ENCODE peak calls at places on chromosomes 3 and 15, in seven cellular contexts. Q, I, V, X, U, M and D are unnamed samples.

GRCh38 chr3:32498992-32499391 is 3.7 kb downstream of the CMTM6 start:
- DNase-seq in Q (no peak), I (no peak), V (no peak), X (no peak), U (no peak), M (no peak), D (no peak)

GRCh38 chr3:159824341-159824740 is 164.3 kb upstream of the IL12A start:
- DNase-seq in Q (no peak), I (no peak), V (peak; percentile 34), X (no peak), U (no peak), M (no peak), D (no peak)

GRCh38 chr3:43243590-43244587 is 42.5 kb upstream of the SNRK start:
- DNase-seq in Q (no peak), I (no peak), V (no peak), X (no peak), U (no peak), M (no peak), D (peak; percentile 70)

GRCh38 chr3:125112981-125113380 is 57.2 kb upstream of the HEG1 start:
- DNase-seq in Q (no peak), I (no peak), V (no peak), X (no peak), U (no peak), M (no peak), D (no peak)

GRCh38 chr3:176055851-176056250 is 1141.4 kb downstream of the TBL1XR1 start:
- DNase-seq in Q (no peak), I (no peak), V (no peak), X (no peak), U (no peak), M (no peak), D (no peak)

GRCh38 chr3:41997702-41998551 is 36.0 kb upstream of the ULK4 start:
- DNase-seq in Q (peak; percentile 41), I (no peak), V (no peak), X (no peak), U (no peak), M (no peak), D (no peak)

GRCh38 chr3:45832691-45833090 is 9.2 kb downstream of the LZTFL1 start:
- DNase-seq in Q (peak; percentile 24), I (no peak), V (no peak), X (no peak), U (no peak), M (no peak), D (no peak)

GRCh38 chr3:13883681-13884080 is 3.8 kb upstream of the WNT7A start:
- DNase-seq in Q (no peak), I (no peak), V (no peak), X (no peak), U (no peak), M (no peak), D (peak; percentile 86)

GRCh38 chr3:181176610-181177009 is 187.1 kb upstream of the DNAJC19 start:
- DNase-seq in Q (peak; percentile 4), I (peak; percentile 74), V (peak; percentile 41), X (peak; percentile 79), U (peak; percentile 7), M (peak; percentile 43), D (no peak)

GRCh38 chr15:65336369-65336766 is 31.9 kb downstream of the RNU5B-1 start:
- DNase-seq in Q (no peak), I (no peak), V (no peak), X (no peak), U (no peak), M (no peak), D (no peak)

GRCh38 chr3:140177943-140178342 is 243.0 kb downstream of the CLSTN2 start:
- DNase-seq in Q (no peak), I (no peak), V (no peak), X (no peak), U (no peak), M (no peak), D (no peak)

GRCh38 chr15:80559320-80559693 is 135.8 kb upstream of the ABHD17C start:
- DNase-seq in Q (no peak), I (no peak), V (no peak), X (no peak), U (no peak), M (no peak), D (no peak)

GRCh38 chr3:16616083-16616482 is 10.9 kb upstream of the DAZL start:
- DNase-seq in Q (no peak), I (no peak), V (no peak), X (no peak), U (no peak), M (no peak), D (no peak)

GRCh38 chr3:27888562-27888961 is 166.4 kb upstream of the EOMES start:
- DNase-seq in Q (no peak), I (no peak), V (no peak), X (no peak), U (no peak), M (no peak), D (no peak)

GRCh38 chr3:100197876-100198275 is 62.9 kb upstream of the TBC1D23 start:
- DNase-seq in Q (no peak), I (no peak), V (no peak), X (no peak), U (no peak), M (no peak), D (peak; percentile 80)

GRCh38 chr15:68626283-68626682 is 47.5 kb downstream of the CORO2B start:
- DNase-seq in Q (no peak), I (no peak), V (no peak), X (no peak), U (no peak), M (no peak), D (no peak)

GRCh38 chr3:169548194-169548593 is 115.3 kb downstream of the MECOM start:
- DNase-seq in Q (no peak), I (no peak), V (no peak), X (no peak), U (no peak), M (no peak), D (no peak)

GRCh38 chr3:69031635-69032034 is 18.2 kb upstream of the EOGT start:
- DNase-seq in Q (no peak), I (no peak), V (no peak), X (no peak), U (no peak), M (no peak), D (no peak)

GRCh38 chr3:196108075-196108743 is 26.3 kb upstream of the TFRC start:
- DNase-seq in Q (peak; percentile 90), I (no peak), V (no peak), X (peak; percentile 41), U (no peak), M (no peak), D (no peak)

GRCh38 chr15:86054338-86054737 is 25.3 kb upstream of the AGBL1 start:
- DNase-seq in Q (no peak), I (no peak), V (no peak), X (no peak), U (no peak), M (no peak), D (peak; percentile 72)

GRCh38 chr3:45032113-45032512 is 6.0 kb downstream of the CLEC3B start:
- DNase-seq in Q (no peak), I (no peak), V (no peak), X (no peak), U (no peak), M (no peak), D (no peak)

GRCh38 chr3:14524311-14524711 is 15.8 kb downstream of the GRIP2 start:
- DNase-seq in Q (no peak), I (peak; percentile 59), V (no peak), X (no peak), U (no peak), M (peak; percentile 11), D (no peak)

GRCh38 chr3:158443632-158444031 is 127.4 kb upstream of the MLF1 start:
- DNase-seq in Q (no peak), I (no peak), V (no peak), X (no peak), U (peak; percentile 43), M (no peak), D (no peak)
- H3K4me1 ChIP-seq in Q (no peaks in the 10 kb centered on the region), I (no peaks in the 10 kb centered on the region), V (no peaks in the 10 kb centered on the region), X (no peaks in the 10 kb centered on the region), U (peaks cover 4% of the 10 kb centered on the region), M (no peaks in the 10 kb centered on the region), D (no peaks in the 10 kb centered on the region)

GRCh38 chr3:131883711-131884407 is 151.0 kb downstream of the CPNE4 start:
- DNase-seq in Q (no peak), I (no peak), V (no peak), X (no peak), U (no peak), M (no peak), D (no peak)

GRCh38 chr3:131880948-131881347 is 153.9 kb downstream of the CPNE4 start:
- DNase-seq in Q (no peak), I (no peak), V (no peak), X (no peak), U (no peak), M (no peak), D (no peak)

GRCh38 chr3:131883086-131883485 is 151.7 kb downstream of the CPNE4 start:
- DNase-seq in Q (no peak), I (no peak), V (no peak), X (no peak), U (no peak), M (no peak), D (no peak)

DNA sequence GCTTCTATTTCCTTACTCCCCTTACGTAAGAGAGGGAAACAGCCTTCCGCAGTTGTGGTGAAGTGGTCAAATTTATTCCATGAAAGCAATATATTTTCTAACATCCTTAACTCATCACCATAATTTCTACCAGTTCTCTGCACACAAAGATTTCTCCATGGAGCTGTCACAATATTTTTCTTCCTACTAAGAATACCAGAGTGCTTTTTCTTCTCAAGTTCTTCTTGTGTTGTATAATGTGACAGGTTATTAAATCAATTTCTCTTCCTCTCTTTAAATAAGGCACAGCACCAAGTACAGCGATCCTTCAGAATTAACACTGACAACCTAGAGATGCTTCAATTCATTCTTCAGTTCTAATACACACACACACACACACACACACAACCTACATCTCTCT is 153.0 kb downstream of the CPNE4 start:
- DNase-seq in Q (no peak), I (no peak), V (no peak), X (no peak), U (no peak), M (no peak), D (no peak)
- TF ChIP-seq EP300 in Q (no peak), I (no peak), V (no peak), X (no peak), U (no peak), M (no peak), D (no peak)

GRCh38 chr15:70050447-70050846 is 47.3 kb downstream of the TLE3 start:
- DNase-seq in Q (no peak), I (no peak), V (no peak), X (no peak), U (no peak), M (no peak), D (no peak)
- H3K36me3 ChIP-seq in Q (peaks cover 71% of the 10 kb centered on the region), I (peaks cover 60% of the 10 kb centered on the region), V (peaks cover 25% of the 10 kb centered on the region), X (peaks cover 86% of the 10 kb centered on the region), U (peaks cover 29% of the 10 kb centered on the region), M (peaks cover 39% of the 10 kb centered on the region), D (peaks cover 74% of the 10 kb centered on the region)

GRCh38 chr3:59251899-59252298 is 202.1 kb upstream of the CFAP20DC start:
- DNase-seq in Q (no peak), I (no peak), V (no peak), X (no peak), U (no peak), M (no peak), D (no peak)

GRCh38 chr3:59253523-59253922 is 203.7 kb upstream of the CFAP20DC start:
- DNase-seq in Q (no peak), I (no peak), V (no peak), X (no peak), U (no peak), M (no peak), D (no peak)

GRCh38 chr3:59247402-59247841 is 197.6 kb upstream of the CFAP20DC start:
- DNase-seq in Q (no peak), I (no peak), V (no peak), X (peak; percentile 36), U (peak; percentile 39), M (no peak), D (no peak)

GRCh38 chr3:59248976-59249375 is 199.2 kb upstream of the CFAP20DC start:
- DNase-seq in Q (no peak), I (no peak), V (no peak), X (no peak), U (no peak), M (no peak), D (no peak)

GRCh38 chr3:59250600-59250999 is 200.8 kb upstream of the CFAP20DC start:
- DNase-seq in Q (no peak), I (no peak), V (no peak), X (no peak), U (no peak), M (no peak), D (no peak)
- H3K4me1 ChIP-seq in Q (no peaks in the 10 kb centered on the region), I (no peaks in the 10 kb centered on the region), V (no peaks in the 10 kb centered on the region), X (no peaks in the 10 kb centered on the region), U (peaks cover 18% of the 10 kb centered on the region), M (peaks cover 36% of the 10 kb centered on the region), D (peaks cover 2% of the 10 kb centered on the region)